ENCODE peak calls at places on chromosomes 4 and X, in four cellular contexts. H is fibroblast of lung, B is GM23338, Q is K562. N is an unnamed sample. For H3K4me1, the result is how much of the 10 kb centered on the place peaks cover.

GRCh38 chrX:155841232-155841631 is 39.9 kb upstream of the VAMP7 start:
- DNase-seq in Q (no peak), B (no peak), H (no peak), N (no peak)

GRCh38 chr4:152949930-152950329 is 13.8 kb downstream of the FHDC1 start:
- DNase-seq in H (no peak), Q (no peak), B (peak), N (no peak)

GRCh38 chr4:52841707-52842456 is 20.2 kb upstream of the RASL11B start:
- DNase-seq in B (no peak), Q (no peak), H (peak), N (no peak)

GRCh38 chrX:68681443-68681941 is 34.0 kb downstream of the STARD8 start:
- DNase-seq in Q (no peak), B (no peak), H (peak), N (no peak)

GRCh38 chrX:11100281-11101035 is 10.7 kb upstream of the HCCS start:
- DNase-seq in H (peak), Q (peak), B (peak), N (no peak)

GRCh38 chr4:18167831-18168230 is 146.3 kb upstream of the LCORL start:
- DNase-seq in H (no peak), Q (no peak), B (no peak), N (no peak)

GRCh38 chr4:26813698-26814097 is 46.9 kb upstream of the STIM2 start:
- DNase-seq in B (no peak), H (no peak), Q (no peak), N (no peak)

GRCh38 chr4:14856076-14856926 is 146.0 kb upstream of the CPEB2 start:
- DNase-seq in H (peak), B (no peak), Q (peak), N (peak)

GRCh38 chr4:76658231-76659102 is 223.4 kb downstream of the SHROOM3 start:
- DNase-seq in B (no peak), Q (no peak), H (peak), N (no peak)

GRCh38 chr4:83413676-83414075 is 41.9 kb downstream of the HELQ start:
- DNase-seq in H (no peak), Q (no peak), B (no peak), N (no peak)

GRCh38 chr4:35965300-35965699 is 279.0 kb downstream of the ARAP2 start:
- DNase-seq in Q (no peak), B (no peak), H (no peak), N (no peak)

GRCh38 chr4:157014621-157015591 is 43.3 kb upstream of the PDGFC start:
- DNase-seq in H (peak), Q (no peak), B (peak), N (peak)

GRCh38 chr4:83629945-83630684 is 94.2 kb downstream of the GPAT3 start:
- DNase-seq in B (no peak), Q (peak), H (peak), N (no peak)

GRCh38 chr4:137621056-137621455 is 88.8 kb upstream of the PCDH18 start:
- DNase-seq in B (no peak), H (no peak), Q (no peak), N (no peak)

GRCh38 chr4:108959497-108959896 is 196.6 kb upstream of the ETNPPL start:
- DNase-seq in Q (no peak), B (no peak), H (no peak), N (no peak)

GRCh38 chr4:147957446-147957845 is 225.6 kb downstream of the ARHGAP10 start:
- DNase-seq in B (no peak), Q (no peak), H (no peak), N (no peak)

GRCh38 chrX:77446840-77447239 is 349 bp upstream of the FGF16 start:
- DNase-seq in B (no peak), Q (no peak), H (peak), N (no peak)

GRCh38 chr4:166067915-166068314 is 194.9 kb downstream of the TLL1 start:
- DNase-seq in H (no peak), B (no peak), Q (no peak), N (no peak)

GRCh38 chrX:80747832-80748231 is 61.8 kb downstream of the BRWD3 start:
- DNase-seq in Q (no peak), H (peak), B (no peak), N (no peak)

GRCh38 chr4:155442267-155443105 is 65.7 kb upstream of the MAP9 start:
- DNase-seq in B (peak), H (peak), Q (peak), N (peak)

GRCh38 chr4:4247711-4248035 is 350 bp downstream of the TMEM128 start:
- DNase-seq in B (no peak), Q (no peak), H (no peak), N (no peak)

GRCh38 chrX:7580127-7580526 is 262.8 kb upstream of the VCX start:
- DNase-seq in B (no peak), Q (no peak), H (no peak), N (no peak)

GRCh38 chrX:118455013-118455412 is 40.6 kb upstream of the DOCK11 start:
- DNase-seq in H (no peak), Q (no peak), B (no peak), N (no peak)

GRCh38 chr4:14790487-14790886 is 211.8 kb upstream of the CPEB2 start:
- DNase-seq in Q (no peak), H (no peak), B (no peak), N (no peak)

GRCh38 chrX:154348114-154348531 is 26.3 kb downstream of the FLNA start:
- DNase-seq in Q (no peak), H (peak), B (no peak), N (no peak)

GRCh38 chr4:177297781-177298391 is 11.8 kb upstream of the NEIL3 start:
- DNase-seq in H (no peak), Q (no peak), B (no peak), N (no peak)

GRCh38 chr4:66169341-66169740 is 499.1 kb upstream of the EPHA5 start:
- DNase-seq in Q (no peak), H (no peak), B (peak), N (no peak)

GRCh38 chrX:107971636-107972035 is 10.5 kb downstream of the TEX13B start:
- DNase-seq in Q (no peak), H (peak), B (no peak), N (no peak)

GRCh38 chr4:157739237-157739636 is 433.6 kb downstream of the GASK1B start:
- DNase-seq in B (no peak), Q (no peak), H (no peak), N (no peak)

GRCh38 chr4:12924728-12925320 is 559.3 kb downstream of the RAB28 start:
- DNase-seq in H (no peak), Q (no peak), B (no peak), N (no peak)

GRCh38 chr4:114005569-114006442 is 26.4 kb upstream of the ARSJ start:
- DNase-seq in Q (no peak), H (peak), B (peak), N (no peak)

GRCh38 chr4:37467824-37468223 is 218.4 kb downstream of the RELL1 start:
- DNase-seq in B (no peak), H (no peak), Q (no peak), N (no peak)

GRCh38 chr4:78292336-78292735 is 235.2 kb downstream of the FRAS1 start:
- DNase-seq in Q (no peak), B (no peak), H (no peak), N (no peak)

GRCh38 chr4:146637853-146638800 is 566 bp upstream of the POU4F2 start:
- DNase-seq in H (no peak), Q (no peak), B (peak), N (no peak)
- TF ChIP-seq EZH2 in H (no peak), Q (no peak), B (peak), N (no peak)

DNA sequence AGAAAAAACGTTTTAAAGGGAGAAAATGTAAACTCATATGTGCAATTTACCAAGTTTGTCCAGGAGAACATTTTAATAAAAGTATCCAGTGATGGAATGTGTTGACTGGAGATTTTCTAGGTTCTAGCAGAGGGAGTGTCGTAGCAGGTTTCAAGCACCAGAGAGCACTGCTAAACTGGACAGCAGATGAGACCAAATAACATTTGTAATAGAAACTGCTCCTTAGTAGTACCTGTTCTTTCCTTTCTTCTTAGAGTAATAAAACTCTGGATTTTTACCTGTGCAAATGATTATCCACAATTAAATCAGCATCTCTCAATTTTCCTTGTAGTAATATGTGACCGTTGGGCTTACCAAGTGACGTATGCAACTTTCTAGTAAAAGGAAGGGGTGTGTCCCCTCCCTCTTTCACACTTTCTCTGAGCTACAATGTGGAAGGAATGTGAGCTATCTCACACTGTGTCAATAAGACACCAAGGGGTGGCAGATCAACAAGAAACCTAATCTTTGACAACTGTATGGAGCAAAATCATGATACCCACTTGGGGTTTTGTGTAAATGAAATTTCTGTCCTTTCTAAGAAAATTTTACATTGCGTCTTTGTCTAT is 9.5 kb downstream of the HPGDS start:
- DNase-seq in H (no peak), B (peak), Q (no peak), N (no peak)
- H3K4me1 ChIP-seq in H (under half), B (under half), Q (under half), N (under half)

GRCh38 chrX:130111220-130111934 is 1.1 kb upstream of the ELF4 start:
- DNase-seq in B (peak), Q (no peak), H (no peak), N (no peak)
- TF ChIP-seq EZH2 in B (peak), Q (no peak), H (no peak), N (no peak)

DNA sequence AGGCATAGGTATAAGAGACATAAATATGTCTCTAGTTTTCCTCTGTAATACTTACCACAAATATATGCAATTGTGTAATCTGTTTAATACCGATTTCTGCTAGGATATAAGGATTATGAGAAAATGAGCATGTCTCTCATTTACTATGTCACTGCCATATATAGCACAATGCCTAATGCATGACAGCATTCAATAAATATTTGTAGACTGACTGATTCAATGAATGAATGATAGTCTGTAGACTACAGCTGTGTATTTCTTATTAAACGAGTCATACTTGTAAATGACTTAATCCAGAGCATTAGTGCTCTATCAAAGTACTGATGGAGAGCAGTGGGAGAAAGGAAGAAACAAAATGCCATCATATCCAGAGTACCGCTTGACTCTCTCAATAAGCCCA is 175.6 kb downstream of the PPP3CA start:
- DNase-seq in H (peak), B (no peak), Q (no peak), N (no peak)
- H3K4me1 ChIP-seq in H (under half), B (under half), Q (under half), N (half or more)

GRCh38 chr4:38730493-38730829 is 52.3 kb downstream of the TLR10 start:
- DNase-seq in Q (no peak), H (no peak), B (no peak), N (no peak)

GRCh38 chr4:38734886-38735285 is 47.9 kb downstream of the TLR10 start:
- DNase-seq in H (no peak), B (no peak), Q (no peak), N (no peak)

GRCh38 chr4:38728651-38729141 is 54.1 kb downstream of the TLR10 start:
- DNase-seq in B (peak), Q (no peak), H (no peak), N (peak)

GRCh38 chr4:38733663-38734062 is 49.1 kb downstream of the TLR10 start:
- DNase-seq in Q (no peak), H (no peak), B (no peak), N (no peak)

DNA sequence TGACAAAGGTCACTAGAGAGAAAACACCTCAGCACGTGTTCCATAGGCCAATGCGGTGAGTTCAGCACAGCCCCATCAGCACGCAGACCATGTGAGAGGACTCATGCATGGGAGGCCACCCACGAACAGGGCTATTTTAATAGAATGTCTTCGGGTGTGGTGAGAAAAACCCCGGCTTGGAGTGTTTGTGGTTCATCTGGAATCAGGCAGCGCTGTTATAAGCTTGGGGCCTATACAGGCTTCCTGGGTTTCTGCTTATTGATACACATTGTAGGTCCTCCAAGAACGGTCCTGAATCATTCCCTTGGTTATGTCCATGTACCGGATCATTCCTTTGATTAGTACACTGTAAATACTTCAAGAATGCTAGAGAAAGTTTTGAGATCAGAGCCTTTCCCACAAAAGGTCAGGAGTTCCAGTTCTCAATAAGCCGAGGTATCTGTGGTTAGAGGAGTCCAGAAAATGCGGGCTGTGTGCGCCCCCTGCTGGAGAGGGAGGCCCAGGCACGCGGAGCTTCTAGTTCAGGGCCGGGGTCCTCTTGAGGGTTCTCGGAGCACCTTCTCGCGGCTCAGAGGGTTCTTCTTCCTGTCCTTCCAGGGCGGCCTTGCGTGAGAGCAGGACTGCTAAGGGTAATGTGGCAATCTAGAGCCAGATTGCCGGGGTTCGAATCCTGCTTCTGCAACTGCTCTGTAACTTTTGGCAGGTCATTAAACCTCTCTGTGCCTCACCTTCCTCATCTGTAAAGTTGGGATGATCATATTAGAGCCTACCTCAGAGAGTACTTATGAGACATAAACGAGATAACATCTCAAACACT is 51.8 kb downstream of the TLR10 start:
- DNase-seq in Q (peak), B (peak), H (peak), N (peak)
- TF ChIP-seq EZH2 in Q (no peak), B (no peak), H (no peak), N (no peak)

DNA sequence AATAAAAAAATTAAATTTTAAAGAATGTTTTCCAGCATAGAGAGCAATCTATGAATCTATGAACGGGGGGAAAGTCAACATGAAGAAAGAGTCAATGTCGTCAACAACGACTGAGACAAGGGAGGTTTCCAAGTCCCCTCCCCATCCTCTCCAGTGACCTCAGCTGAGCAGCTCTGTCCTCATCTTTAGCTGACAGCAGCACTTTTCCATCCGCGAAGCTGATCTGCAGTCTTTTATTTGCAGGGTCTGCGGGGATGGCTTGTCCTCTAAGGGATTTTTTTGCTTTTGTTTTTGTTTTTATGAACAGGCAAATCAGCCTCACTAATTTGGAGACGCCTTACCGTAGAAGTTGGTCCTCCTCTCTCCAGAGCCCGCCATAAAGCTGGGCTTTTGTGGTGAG is 46.5 kb downstream of the PRKX start:
- DNase-seq in B (no peak), Q (no peak), H (no peak), N (no peak)
- H3K4me1 ChIP-seq in B (under half), Q (under half), H (under half), N (under half)

GRCh38 chr4:112514079-112514448 is 1.9 kb downstream of the NEUROG2 start:
- DNase-seq in B (peak), Q (no peak), H (no peak), N (no peak)

GRCh38 chr4:112515278-112516075 is 503 bp downstream of the NEUROG2 start:
- DNase-seq in Q (peak), H (no peak), B (peak), N (no peak)

GRCh38 chr4:112516076-112516385 is at the start of gene NEUROG2:
- DNase-seq in B (no peak), Q (no peak), H (no peak), N (no peak)

GRCh38 chr4:112516401-112517066 is 554 bp upstream of the NEUROG2 start:
- DNase-seq in Q (peak), B (peak), H (no peak), N (no peak)

DNA sequence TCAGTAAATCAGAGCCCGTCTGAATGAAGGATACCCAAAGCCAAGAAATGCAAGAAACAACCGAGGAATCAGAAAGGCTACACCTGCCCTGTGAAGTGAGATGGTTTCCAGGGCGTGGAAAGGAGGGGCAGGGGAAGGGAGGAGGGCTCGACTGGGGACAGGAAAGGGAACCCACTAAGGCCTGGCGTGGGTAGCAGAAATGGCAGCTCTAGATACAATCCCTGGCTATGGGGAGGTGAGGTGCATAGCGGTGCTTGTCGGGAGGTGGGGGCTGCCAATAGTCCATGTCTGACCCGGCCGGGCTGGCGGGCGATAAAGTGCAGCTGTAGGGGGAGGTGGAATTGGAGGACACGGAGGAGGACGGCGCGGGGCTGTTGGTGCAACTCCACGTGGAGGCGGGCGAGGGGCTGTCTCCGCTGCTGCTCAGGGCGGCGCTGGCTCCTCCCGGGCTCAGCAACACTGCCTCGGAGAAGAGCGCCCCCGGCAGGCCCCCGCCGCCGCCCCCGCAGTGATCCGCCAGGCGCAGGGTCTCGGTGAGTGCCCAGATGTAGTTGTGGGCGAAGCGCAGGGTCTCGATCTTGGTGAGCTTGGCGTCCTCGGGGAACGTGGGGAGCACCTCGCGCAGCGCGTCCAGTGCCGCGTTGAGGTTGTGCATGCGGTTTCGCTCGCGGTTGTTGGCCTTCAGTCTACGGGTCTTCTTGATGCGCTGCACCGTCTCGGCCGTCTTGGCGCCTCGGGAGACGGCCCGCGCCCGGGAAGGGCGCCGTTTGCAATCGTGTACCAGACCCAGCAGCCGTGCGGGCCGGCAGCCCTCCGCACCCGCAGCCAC is 1.3 kb downstream of the NEUROG2 start:
- DNase-seq in H (no peak), Q (no peak), B (peak), N (no peak)
- TF ChIP-seq EZH2 in H (peak), Q (no peak), B (peak), N (no peak)

DNA sequence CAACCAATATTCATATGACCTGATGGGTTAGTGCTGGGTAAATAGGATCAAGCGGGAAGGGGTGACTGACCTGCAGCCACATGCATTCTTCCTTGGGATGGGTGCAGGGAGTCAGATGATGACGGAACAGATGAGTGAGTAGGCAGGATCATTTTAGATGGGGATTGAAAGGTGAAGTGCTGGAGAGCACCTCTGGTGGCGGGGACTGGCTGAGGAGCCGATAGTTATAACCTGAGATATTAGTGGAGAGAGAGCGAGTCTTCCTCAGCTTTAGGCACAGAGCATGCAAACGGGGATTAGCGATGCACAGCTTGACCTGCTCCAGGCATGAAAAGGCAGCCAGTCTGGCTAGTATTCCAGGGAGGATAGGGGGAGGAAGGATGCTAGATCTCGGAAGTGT is 99.1 kb downstream of the AFF1 start:
- DNase-seq in Q (peak), H (no peak), B (peak), N (no peak)
- H3K4me1 ChIP-seq in Q (half or more), H (under half), B (half or more), N (under half)

N was measured in HCT116.